ENCODE peak calls at places on chromosomes 16 and 17, in nine cellular contexts. R is Calu3; B is activated CD8-positive, alpha-beta memory T cell treated with anti-CD3 and anti-CD28 coated beads for 4 hours; U is GM04504; Y is EL; Z is CD8-positive, alpha-beta memory T cell; J is stimulated activated CD8-positive, alpha-beta memory T cell treated with anti-CD3 and anti-CD28 coated beads, Interleukin-4, amount 100 ng/mL, for 24 hours; X is ACHN; Q is fibroblast of lung. H is an unnamed sample.

GRCh38 chr17:17198281-17198680 is 7.9 kb downstream of the PLD6 start:
- DNase-seq in X (no peak), Q (no peak), J (no peak), B (no peak), R (no peak), U (no peak), Z (no peak), Y (no peak), H (no peak)

GRCh38 chr16:29852654-29853053 is 10.4 kb downstream of the CDIPT start:
- DNase-seq in R (no peak), B (no peak), Y (no peak), Z (no peak), J (no peak), U (peak), X (no peak), Q (peak), H (no peak)

GRCh38 chr16:49639739-49640388 is 216.0 kb downstream of the ZNF423 start:
- DNase-seq in Z (no peak), Q (peak), R (no peak), X (no peak), J (no peak), Y (no peak), U (no peak), B (no peak), H (no peak)

GRCh38 chr16:31471875-31472558 is at the start of gene TGFB1I1:
- DNase-seq in Q (peak), X (peak), U (peak), B (no peak), R (peak), Y (peak), Z (no peak), J (no peak), H (no peak)

GRCh38 chr17:61203765-61204164 is 195.9 kb upstream of the TBX2 start:
- DNase-seq in B (no peak), U (no peak), R (no peak), Z (no peak), X (no peak), Q (peak), Y (no peak), J (no peak), H (no peak)

GRCh38 chr16:69072640-69072974 is 32.8 kb upstream of the HAS3 start:
- DNase-seq in X (no peak), Q (no peak), U (no peak), Y (no peak), J (no peak), B (no peak), R (no peak), Z (no peak), H (no peak)

GRCh38 chr17:81027591-81028505 is 7.1 kb upstream of the BAIAP2 start:
- DNase-seq in B (peak), Z (peak), Y (no peak), X (no peak), R (no peak), J (no peak), Q (no peak), U (no peak), H (no peak)

GRCh38 chr16:86270696-86271095 is 239.6 kb upstream of the FOXF1 start:
- DNase-seq in Z (no peak), Y (no peak), X (no peak), U (no peak), B (no peak), R (no peak), J (no peak), Q (no peak), H (no peak)

GRCh38 chr16:85514295-85514600 is 98.9 kb upstream of the GSE1 start:
- DNase-seq in U (no peak), Y (no peak), B (no peak), Z (no peak), R (no peak), Q (no peak), J (no peak), X (no peak), H (no peak)

GRCh38 chr17:8151641-8152111 is 528 bp downstream of the PER1 start:
- DNase-seq in Z (peak), U (peak), J (no peak), X (peak), Y (peak), B (no peak), R (no peak), Q (peak), H (no peak)

GRCh38 chr16:1929578-1930337 is 11.5 kb upstream of the HS3ST6 start:
- DNase-seq in R (peak), X (peak), Q (peak), J (peak), B (peak), Z (peak), U (peak), Y (peak), H (peak)

GRCh38 chr17:57284984-57285646 is 28.8 kb downstream of the MSI2 start:
- DNase-seq in Q (no peak), X (no peak), J (peak), Z (no peak), U (no peak), R (no peak), Y (no peak), B (peak), H (no peak)

GRCh38 chr16:87464691-87465300 is 28.0 kb downstream of the ZCCHC14 start:
- DNase-seq in U (peak), Y (peak), B (peak), Q (peak), Z (no peak), X (peak), R (peak), J (peak), H (no peak)

H was measured in NCI-H2107.